ENCODE peak calls at places on chromosome 16, in eight cellular contexts. I, B, V, K, Y, Z, G and U are unnamed samples. For H3K4me1 and H4K20me1, the result is how much of the 10 kb centered on the place peaks cover.

GRCh38 chr16:31875112-31875803 is 1.7 kb downstream of the ZNF267 start:
- DNase-seq in G (no peak), V (no peak), Z (peak), B (no peak), K (peak), Y (peak), I (peak), U (peak)

GRCh38 chr16:31569360-31569717 is 41.6 kb downstream of the AHSP start:
- DNase-seq in Y (no peak), V (no peak), Z (no peak), K (no peak), I (no peak), B (peak), G (no peak), U (peak)

GRCh38 chr16:80985611-80986010 is 21.1 kb downstream of the CMC2 start:
- DNase-seq in B (no peak), Z (no peak), Y (peak), K (no peak), I (no peak), V (no peak), G (no peak), U (no peak)

GRCh38 chr16:11491524-11491923 is 95.2 kb downstream of the LITAF start:
- DNase-seq in Y (no peak), K (no peak), G (no peak), Z (no peak), I (no peak), V (no peak), B (no peak), U (no peak)

GRCh38 chr16:47426806-47427205 is 34.1 kb downstream of the ITFG1 start:
- DNase-seq in V (no peak), G (no peak), Y (no peak), K (no peak), B (no peak), I (no peak), Z (no peak), U (no peak)

GRCh38 chr16:28090646-28091377 is 27.3 kb upstream of the GSG1L start:
- DNase-seq in Z (peak), G (no peak), K (peak), V (no peak), I (peak), B (peak), Y (no peak), U (peak)

GRCh38 chr16:11346700-11347319 is 1.6 kb downstream of the RMI2 start:
- DNase-seq in I (no peak), Z (no peak), B (no peak), K (no peak), Y (no peak), V (no peak), G (no peak), U (no peak)

GRCh38 chr16:19123535-19124178 is 9.9 kb downstream of the ITPRIPL2 start:
- DNase-seq in G (peak), V (no peak), Z (no peak), I (no peak), Y (no peak), K (peak), B (no peak), U (no peak)

GRCh38 chr16:76370344-76370743 is 93.1 kb downstream of the CNTNAP4 start:
- DNase-seq in G (no peak), K (no peak), B (peak), Z (no peak), V (no peak), I (no peak), Y (no peak), U (no peak)

GRCh38 chr16:56102159-56102798 is 89.0 kb upstream of the GNAO1 start:
- DNase-seq in K (no peak), G (peak), I (no peak), Y (no peak), V (no peak), B (no peak), Z (no peak), U (peak)

GRCh38 chr16:48350716-48351115 is 34.5 kb downstream of the SIAH1 start:
- DNase-seq in V (no peak), I (no peak), Z (no peak), K (peak), B (no peak), Y (no peak), G (peak), U (no peak)

GRCh38 chr16:4315185-4316102 is at the start of gene GLIS2:
- DNase-seq in I (peak), V (no peak), K (peak), B (peak), Y (peak), Z (peak), G (peak), U (peak)

GRCh38 chr16:3076577-3076976 is 11.1 kb downstream of the IL32 start:
- DNase-seq in Z (no peak), Y (no peak), I (no peak), K (no peak), B (no peak), V (no peak), G (no peak), U (no peak)
- H3K4me1 ChIP-seq in Z (under half), Y (under half), I (under half), K (under half), B (under half), V (under half), G (under half), U (under half)

GRCh38 chr16:85634747-85635544 is 21.8 kb downstream of the GSE1 start:
- DNase-seq in B (peak), Z (no peak), Y (no peak), V (no peak), I (no peak), G (no peak), K (no peak), U (no peak)

GRCh38 chr16:85637061-85637807 is 24.1 kb downstream of the GSE1 start:
- DNase-seq in V (no peak), Y (no peak), G (no peak), B (no peak), Z (no peak), I (no peak), K (no peak), U (no peak)

GRCh38 chr16:85637808-85638186 is 24.7 kb downstream of the GSE1 start:
- DNase-seq in Y (no peak), G (no peak), V (no peak), B (no peak), I (no peak), K (no peak), Z (no peak), U (no peak)

GRCh38 chr16:85635545-85636140 is 22.5 kb downstream of the GSE1 start:
- DNase-seq in Y (no peak), Z (no peak), K (no peak), I (no peak), V (no peak), G (no peak), B (no peak), U (peak)

GRCh38 chr16:85636234-85636812 is 23.2 kb downstream of the GSE1 start:
- DNase-seq in V (no peak), G (no peak), I (no peak), B (no peak), Y (no peak), Z (no peak), K (no peak), U (no peak)
- H4K20me1 ChIP-seq in V (under half), G (half or more), I (under half), B (under half), Y (under half), Z (half or more), K (under half), U (half or more)

GRCh38 chr16:85163278-85164112 is 51.2 kb upstream of the CIBAR2 start:
- DNase-seq in B (no peak), I (no peak), V (no peak), K (no peak), Y (no peak), G (no peak), Z (no peak), U (peak)
- H3K4me1 ChIP-seq in B (under half), I (under half), V (under half), K (under half), Y (under half), G (half or more), Z (under half), U (under half)

DNA sequence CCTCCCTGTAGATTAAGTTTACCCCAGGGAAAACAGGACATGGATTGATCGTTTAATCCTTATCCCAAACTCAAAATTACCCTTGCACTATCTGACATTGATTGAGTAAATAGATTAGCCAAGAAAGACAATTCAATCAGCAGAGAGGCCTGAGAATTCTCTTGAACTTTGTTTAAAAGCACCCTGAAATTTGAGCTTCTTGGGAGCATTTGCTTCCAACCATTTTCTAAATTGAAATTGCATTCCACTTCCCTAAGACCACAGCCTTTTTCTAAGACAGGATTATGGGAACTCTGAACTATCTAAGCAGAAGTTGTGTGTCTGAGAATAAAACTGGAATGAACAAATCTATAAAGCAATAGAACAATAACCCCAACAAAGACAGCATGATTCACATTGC is 76.6 kb upstream of the TNRC6A start:
- DNase-seq in V (no peak), Y (no peak), Z (no peak), G (no peak), B (no peak), I (no peak), K (no peak), U (no peak)
- H4K20me1 ChIP-seq in V (under half), Y (under half), Z (under half), G (under half), B (under half), I (under half), K (under half), U (under half)

DNA sequence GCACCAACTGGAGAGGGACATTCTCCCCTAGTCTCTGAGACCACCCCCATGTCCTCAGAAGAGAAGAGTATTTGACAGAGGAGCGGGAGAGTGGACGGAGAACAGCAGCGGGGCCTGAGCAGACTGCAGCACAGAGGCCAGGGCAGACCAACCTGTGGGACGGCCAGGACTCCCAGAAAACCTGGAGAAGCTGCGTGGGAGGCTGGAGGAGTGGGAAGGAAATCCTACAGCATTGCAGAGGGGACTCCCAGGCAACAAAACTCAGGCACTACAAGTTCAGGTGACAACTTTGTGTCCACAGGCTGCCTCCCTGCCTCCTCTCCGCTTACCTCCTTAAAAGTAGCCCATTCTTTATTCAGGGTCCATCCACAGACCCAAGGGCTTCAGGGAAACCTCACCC is 29.9 kb downstream of the TK2 start:
- DNase-seq in G (no peak), V (no peak), K (no peak), I (no peak), Y (no peak), B (no peak), Z (no peak), U (no peak)
- H3K4me1 ChIP-seq in G (under half), V (half or more), K (under half), I (under half), Y (half or more), B (under half), Z (under half), U (under half)

DNA sequence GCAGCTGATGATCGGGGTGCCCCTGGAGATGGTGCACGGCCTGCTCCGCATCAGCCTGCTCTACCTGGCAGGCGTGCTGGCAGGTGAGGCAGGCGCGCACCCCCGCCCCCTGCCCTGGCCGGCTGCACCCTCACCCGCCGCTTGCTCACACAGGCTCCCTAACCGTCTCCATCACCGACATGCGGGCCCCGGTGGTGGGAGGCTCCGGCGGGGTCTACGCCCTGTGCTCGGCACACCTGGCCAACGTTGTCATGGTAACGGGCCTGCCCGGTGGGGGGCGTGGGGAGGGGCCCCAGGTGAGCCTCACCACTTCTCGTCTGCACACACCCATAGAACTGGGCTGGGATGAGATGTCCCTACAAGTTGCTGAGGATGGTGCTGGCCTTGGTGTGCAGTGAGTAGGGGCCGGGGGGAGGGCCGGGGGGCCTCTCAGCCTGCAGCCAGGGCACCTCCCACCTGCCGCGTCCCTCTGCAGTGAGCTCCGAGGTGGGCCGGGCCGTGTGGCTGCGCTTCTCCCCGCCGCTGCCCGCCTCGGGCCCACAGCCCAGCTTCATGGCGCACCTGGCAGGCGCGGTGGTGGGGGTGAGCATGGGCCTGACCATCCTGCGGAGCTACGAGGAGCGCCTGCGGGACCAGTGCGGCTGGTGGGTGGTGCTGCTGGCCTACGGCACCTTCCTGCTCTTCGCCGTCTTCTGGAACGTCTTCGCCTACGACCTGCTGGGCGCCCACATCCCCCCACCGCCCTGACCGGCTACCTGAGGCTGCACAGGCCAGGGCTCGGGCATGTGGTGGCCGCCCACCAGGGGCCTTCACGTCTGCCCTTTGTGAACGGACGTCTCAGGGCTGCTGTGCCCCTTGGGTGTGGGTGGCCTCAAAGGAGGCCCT is 2.1 kb downstream of the RHBDL1 start:
- DNase-seq in G (no peak), Y (no peak), K (no peak), B (peak), V (no peak), I (no peak), Z (no peak), U (no peak)
- H4K20me1 ChIP-seq in G (under half), Y (under half), K (under half), B (under half), V (under half), I (under half), Z (half or more), U (under half)

GRCh38 chr16:68377221-68377620 is 66.4 kb downstream of the PRMT7 start:
- DNase-seq in B (no peak), K (no peak), I (no peak), G (no peak), Z (no peak), V (no peak), Y (no peak), U (no peak)

GRCh38 chr16:68379472-68380347 is 68.6 kb downstream of the SMPD3 start:
- DNase-seq in I (no peak), K (no peak), Y (no peak), Z (no peak), B (no peak), G (no peak), V (no peak), U (peak)

GRCh38 chr16:68378436-68379415 is 67.9 kb downstream of the PRMT7 start:
- DNase-seq in V (no peak), K (no peak), B (no peak), I (no peak), Y (no peak), Z (no peak), G (no peak), U (peak)

GRCh38 chr16:68376590-68376989 is 65.8 kb downstream of the PRMT7 start:
- DNase-seq in V (no peak), B (no peak), I (no peak), Z (no peak), G (no peak), K (no peak), Y (no peak), U (peak)

DNA sequence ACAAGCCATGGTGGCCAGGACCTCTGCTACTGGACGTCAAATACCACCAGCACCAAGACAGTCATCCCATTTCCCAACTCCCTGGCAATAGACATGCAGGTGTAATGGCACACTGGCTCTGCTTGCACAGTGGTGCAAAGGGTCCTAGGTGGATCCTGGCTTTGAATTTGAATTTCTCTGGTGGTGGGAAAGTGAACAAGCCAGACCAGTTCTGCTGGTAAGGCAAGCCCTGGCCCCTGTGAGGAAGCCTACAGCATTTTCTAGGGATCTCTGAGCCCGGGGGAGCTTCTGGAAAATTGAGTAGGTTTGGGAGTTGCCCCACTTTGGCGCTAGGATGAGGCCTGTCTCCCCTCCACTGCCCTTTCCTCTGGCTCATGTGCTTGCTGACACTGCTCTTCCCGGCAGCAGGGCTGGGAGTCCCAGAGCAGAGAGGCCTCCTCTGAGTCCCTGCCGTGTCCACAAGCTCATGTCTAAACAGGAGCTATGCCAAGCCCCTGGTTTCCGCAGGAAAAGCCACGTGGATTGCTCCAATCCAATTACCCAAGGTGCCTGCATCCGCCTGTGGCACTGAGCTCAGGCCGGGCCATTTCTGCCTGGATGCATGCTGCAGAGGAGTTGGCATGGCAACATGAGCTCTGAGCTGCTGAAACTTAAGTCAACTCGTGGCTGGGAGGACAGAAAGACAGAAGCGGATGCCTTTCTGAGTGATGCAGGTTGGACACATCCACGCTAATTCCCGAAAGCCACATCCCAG is 67.0 kb downstream of the PRMT7 start:
- DNase-seq in B (no peak), K (no peak), V (no peak), I (peak), Z (peak), G (no peak), Y (peak), U (peak)
- H3K4me1 ChIP-seq in B (under half), K (under half), V (under half), I (under half), Z (under half), G (under half), Y (under half), U (under half)

GRCh38 chr16:74030000-74030399 is 266.6 kb upstream of the PSMD7 start:
- DNase-seq in I (no peak), B (no peak), K (no peak), Z (no peak), V (no peak), Y (no peak), G (no peak), U (no peak)
- H4K20me1 ChIP-seq in I (under half), B (under half), K (under half), Z (under half), V (under half), Y (under half), G (under half), U (under half)

GRCh38 chr16:1612320-1613111 is at the start of gene CRAMP1:
- DNase-seq in Z (no peak), V (no peak), B (no peak), I (peak), K (no peak), Y (peak), G (peak), U (peak)
- H3K4me1 ChIP-seq in Z (under half), V (under half), B (under half), I (under half), K (under half), Y (under half), G (under half), U (under half)

GRCh38 chr16:84724619-84725307 is 25.0 kb downstream of the USP10 start:
- DNase-seq in Y (no peak), Z (no peak), G (no peak), B (no peak), V (no peak), I (peak), K (no peak), U (no peak)
- H4K20me1 ChIP-seq in Y (under half), Z (half or more), G (under half), B (under half), V (under half), I (under half), K (under half), U (under half)